ENCODE peak calls at places on chromosomes 1 and 21, in nine cellular contexts. K, O, F, X, W, H, Z, R and A are unnamed samples.

GRCh38 chr21:34640858-34641257 is 25.9 kb upstream of the RCAN1 start:
- DNase-seq in K (no peak), O (no peak), F (peak; percentile 67), X (peak; percentile 84), W (no peak), H (no peak), Z (peak; percentile 20), R (peak; percentile 95), A (no peak)

GRCh38 chr1:168453056-168453455 is 90.7 kb downstream of the XCL2 start:
- DNase-seq in K (no peak), O (no peak), F (no peak), X (no peak), W (no peak), H (no peak), Z (no peak), R (no peak), A (no peak)

GRCh38 chr1:190084552-190084951 is 393.1 kb downstream of the BRINP3 start:
- DNase-seq in K (no peak), O (no peak), F (no peak), X (no peak), W (no peak), H (no peak), Z (no peak), R (peak; percentile 13), A (no peak)

GRCh38 chr1:114986286-114986685 is 43.3 kb upstream of the TSHB start:
- DNase-seq in K (no peak), O (no peak), F (no peak), X (peak; percentile 71), W (no peak), H (no peak), Z (no peak), R (no peak), A (no peak)

GRCh38 chr21:46128106-46128982 is 27.0 kb downstream of the FTCD start:
- DNase-seq in K (no peak), O (peak; percentile 60), F (no peak), X (no peak), W (no peak), H (no peak), Z (no peak), R (no peak), A (no peak)

GRCh38 chr21:45472445-45473365 is 67.7 kb downstream of the COL18A1 start:
- DNase-seq in K (no peak), O (no peak), F (no peak), X (no peak), W (no peak), H (no peak), Z (no peak), R (no peak), A (no peak)

GRCh38 chr21:34808569-34809204 is 139.9 kb downstream of the CLIC6 start:
- DNase-seq in K (no peak), O (no peak), F (no peak), X (peak; percentile 93), W (no peak), H (no peak), Z (peak; percentile 45), R (peak; percentile 90), A (no peak)

GRCh38 chr1:2523891-2524609 is 2.3 kb downstream of the PANK4 start:
- DNase-seq in K (peak; percentile 49), O (no peak), F (no peak), X (no peak), W (peak; percentile 52), H (no peak), Z (no peak), R (no peak), A (no peak)